ENCODE peak calls at places on chromosome 19, in seven cellular contexts. One of them, this sample, is unnamed.
A peak's percentile ranks its signal among the peaks of the same experiment; 100 is the strongest.

GRCh38 chr19:12052057-12052570 is 647 bp downstream of the ZNF878 start:
- DNase-seq in tibial artery: no peak
- DNase-seq in HCT116: no peak
- DNase-seq in AG09309: no peak
- DNase-seq in RWPE2: no peak
- DNase-seq in fibroblast of lung: no peak
- DNase-seq in fibroblast of mammary gland: peak; percentile 25
- DNase-seq in this sample: no peak

GRCh38 chr19:7908742-7909461 is 5.2 kb downstream of the MAP2K7 start:
- DNase-seq in tibial artery: peak; percentile 61
- DNase-seq in HCT116: no peak
- DNase-seq in AG09309: no peak
- DNase-seq in RWPE2: no peak
- DNase-seq in fibroblast of lung: no peak
- DNase-seq in fibroblast of mammary gland: no peak
- DNase-seq in this sample: no peak

GRCh38 chr19:41542622-41543021 is 33.3 kb upstream of the CEACAM21 start:
- DNase-seq in tibial artery: no peak
- DNase-seq in HCT116: no peak
- DNase-seq in AG09309: no peak
- DNase-seq in RWPE2: no peak
- DNase-seq in fibroblast of lung: no peak
- DNase-seq in fibroblast of mammary gland: no peak
- DNase-seq in this sample: no peak

GRCh38 chr19:2391118-2391725 is 31.2 kb downstream of the TMPRSS9 start:
- DNase-seq in tibial artery: no peak
- DNase-seq in HCT116: peak; percentile 66
- DNase-seq in AG09309: no peak
- DNase-seq in RWPE2: no peak
- DNase-seq in fibroblast of lung: peak; percentile 82
- DNase-seq in fibroblast of mammary gland: peak; percentile 80
- DNase-seq in this sample: peak; percentile 84

GRCh38 chr19:46601318-46602224 is at the start of gene CALM3:
- DNase-seq in tibial artery: no peak
- DNase-seq in HCT116: no peak
- DNase-seq in AG09309: no peak
- DNase-seq in RWPE2: no peak
- DNase-seq in fibroblast of lung: no peak
- DNase-seq in fibroblast of mammary gland: no peak
- DNase-seq in this sample: no peak

GRCh38 chr19:18298601-18299000 is 17.2 kb upstream of the JUND start:
- DNase-seq in tibial artery: no peak
- DNase-seq in HCT116: no peak
- DNase-seq in AG09309: no peak
- DNase-seq in RWPE2: no peak
- DNase-seq in fibroblast of lung: no peak
- DNase-seq in fibroblast of mammary gland: no peak
- DNase-seq in this sample: no peak

GRCh38 chr19:2503521-2504109 is 27.7 kb downstream of the GADD45B start:
- DNase-seq in tibial artery: no peak
- DNase-seq in HCT116: peak; percentile 88
- DNase-seq in AG09309: no peak
- DNase-seq in RWPE2: peak; percentile 71
- DNase-seq in fibroblast of lung: peak; percentile 77
- DNase-seq in fibroblast of mammary gland: peak; percentile 85
- DNase-seq in this sample: peak; percentile 71

GRCh38 chr19:44303976-44304568 is 753 bp downstream of the ZNF235 start:
- DNase-seq in tibial artery: no peak
- DNase-seq in HCT116: no peak
- DNase-seq in AG09309: no peak
- DNase-seq in RWPE2: no peak
- DNase-seq in fibroblast of lung: no peak
- DNase-seq in fibroblast of mammary gland: peak; percentile 47
- DNase-seq in this sample: no peak

GRCh38 chr19:53079313-53079924 is 23.8 kb downstream of the ZNF160 start:
- DNase-seq in tibial artery: no peak
- DNase-seq in HCT116: no peak
- DNase-seq in AG09309: no peak
- DNase-seq in RWPE2: no peak
- DNase-seq in fibroblast of lung: no peak
- DNase-seq in fibroblast of mammary gland: no peak
- DNase-seq in this sample: no peak

GRCh38 chr19:6752257-6753177 is 13.0 kb downstream of the TRIP10 start:
- DNase-seq in tibial artery: no peak
- DNase-seq in HCT116: no peak
- DNase-seq in AG09309: no peak
- DNase-seq in RWPE2: no peak
- DNase-seq in fibroblast of lung: no peak
- DNase-seq in fibroblast of mammary gland: no peak
- DNase-seq in this sample: no peak

GRCh38 chr19:23505738-23506137 is 110.5 kb upstream of the ZNF91 start:
- DNase-seq in tibial artery: no peak
- DNase-seq in HCT116: no peak
- DNase-seq in AG09309: no peak
- DNase-seq in RWPE2: no peak
- DNase-seq in fibroblast of lung: no peak
- DNase-seq in fibroblast of mammary gland: no peak
- DNase-seq in this sample: no peak

GRCh38 chr19:58582985-58583384 is 9.8 kb upstream of the MZF1 start:
- DNase-seq in tibial artery: no peak
- DNase-seq in HCT116: no peak
- DNase-seq in AG09309: no peak
- DNase-seq in RWPE2: no peak
- DNase-seq in fibroblast of lung: no peak
- DNase-seq in fibroblast of mammary gland: no peak
- DNase-seq in this sample: no peak

GRCh38 chr19:17530586-17530985 is 19.1 kb downstream of the PGLS start:
- DNase-seq in tibial artery: no peak
- DNase-seq in HCT116: no peak
- DNase-seq in AG09309: no peak
- DNase-seq in RWPE2: no peak
- DNase-seq in fibroblast of lung: no peak
- DNase-seq in fibroblast of mammary gland: no peak
- DNase-seq in this sample: peak; percentile 16

GRCh38 chr19:37227996-37228395 is 10.0 kb downstream of the ZNF383 start:
- DNase-seq in tibial artery: no peak
- DNase-seq in HCT116: no peak
- DNase-seq in AG09309: no peak
- DNase-seq in RWPE2: no peak
- DNase-seq in fibroblast of lung: no peak
- DNase-seq in fibroblast of mammary gland: peak; percentile 13
- DNase-seq in this sample: peak; percentile 22

GRCh38 chr19:1232652-1233360 is 5.0 kb downstream of the CBARP start:
- DNase-seq in tibial artery: no peak
- DNase-seq in HCT116: no peak
- DNase-seq in AG09309: no peak
- DNase-seq in RWPE2: no peak
- DNase-seq in fibroblast of lung: peak; percentile 83
- DNase-seq in fibroblast of mammary gland: peak; percentile 77
- DNase-seq in this sample: peak; percentile 75

GRCh38 chr19:23558541-23558940 is 128.5 kb downstream of the ZNF675 start:
- DNase-seq in tibial artery: no peak
- DNase-seq in HCT116: no peak
- DNase-seq in AG09309: no peak
- DNase-seq in RWPE2: no peak
- DNase-seq in fibroblast of lung: no peak
- DNase-seq in fibroblast of mammary gland: no peak
- DNase-seq in this sample: no peak

GRCh38 chr19:31317542-31317941 is 31.7 kb downstream of the TSHZ3 start:
- DNase-seq in tibial artery: no peak
- DNase-seq in HCT116: no peak
- DNase-seq in AG09309: no peak
- DNase-seq in RWPE2: no peak
- DNase-seq in fibroblast of lung: no peak
- DNase-seq in fibroblast of mammary gland: peak; percentile 28
- DNase-seq in this sample: no peak

GRCh38 chr19:47681936-47682335 is 31.3 kb upstream of the EHD2 start:
- DNase-seq in tibial artery: no peak
- DNase-seq in HCT116: no peak
- DNase-seq in AG09309: no peak
- DNase-seq in RWPE2: no peak
- DNase-seq in fibroblast of lung: no peak
- DNase-seq in fibroblast of mammary gland: no peak
- DNase-seq in this sample: no peak
- H3K4me3 ChIP-seq in tibial artery: no peak overlapping the region
- H3K4me3 ChIP-seq in HCT116: no peak overlapping the region
- H3K4me3 ChIP-seq in AG09309: no peak overlapping the region
- H3K4me3 ChIP-seq in RWPE2: no peak overlapping the region
- H3K4me3 ChIP-seq in fibroblast of lung: no peak overlapping the region
- H3K4me3 ChIP-seq in fibroblast of mammary gland: no peak overlapping the region
- H3K4me3 ChIP-seq in this sample: no peak overlapping the region

GRCh38 chr19:4375620-4376228 is 24.6 kb downstream of the SH3GL1 start:
- DNase-seq in tibial artery: peak; percentile 89
- DNase-seq in HCT116: no peak
- DNase-seq in AG09309: peak; percentile 49
- DNase-seq in RWPE2: no peak
- DNase-seq in fibroblast of lung: peak; percentile 85
- DNase-seq in fibroblast of mammary gland: peak; percentile 84
- DNase-seq in this sample: peak; percentile 67
- TF ChIP-seq CTCF in tibial artery: peak; percentile 26
- TF ChIP-seq CTCF in HCT116: no peak
- TF ChIP-seq CTCF in AG09309: peak; percentile 62
- TF ChIP-seq CTCF in RWPE2: peak; percentile 14
- TF ChIP-seq CTCF in fibroblast of lung: peak; percentile 63
- TF ChIP-seq CTCF in fibroblast of mammary gland: peak; percentile 55
- TF ChIP-seq CTCF in this sample: peak; percentile 60

GRCh38 chr19:38682872-38683392 is 35.5 kb downstream of the ACTN4 start:
- DNase-seq in tibial artery: no peak
- DNase-seq in HCT116: no peak
- DNase-seq in AG09309: no peak
- DNase-seq in RWPE2: no peak
- DNase-seq in fibroblast of lung: no peak
- DNase-seq in fibroblast of mammary gland: no peak
- DNase-seq in this sample: no peak

GRCh38 chr19:38684078-38684861 is 36.8 kb downstream of the ACTN4 start:
- DNase-seq in tibial artery: peak; percentile 94
- DNase-seq in HCT116: peak; percentile 93
- DNase-seq in AG09309: peak; percentile 69
- DNase-seq in RWPE2: peak; percentile 98
- DNase-seq in fibroblast of lung: peak; percentile 95
- DNase-seq in fibroblast of mammary gland: peak; percentile 94
- DNase-seq in this sample: peak; percentile 90

GRCh38 chr19:38682195-38682867 is 34.9 kb downstream of the ACTN4 start:
- DNase-seq in tibial artery: no peak
- DNase-seq in HCT116: no peak
- DNase-seq in AG09309: no peak
- DNase-seq in RWPE2: no peak
- DNase-seq in fibroblast of lung: no peak
- DNase-seq in fibroblast of mammary gland: no peak
- DNase-seq in this sample: no peak

GRCh38 chr19:38684862-38685665 is 37.6 kb downstream of the ACTN4 start:
- DNase-seq in tibial artery: no peak
- DNase-seq in HCT116: no peak
- DNase-seq in AG09309: no peak
- DNase-seq in RWPE2: no peak
- DNase-seq in fibroblast of lung: no peak
- DNase-seq in fibroblast of mammary gland: no peak
- DNase-seq in this sample: no peak

GRCh38 chr19:38683393-38684077 is 36.1 kb downstream of the ACTN4 start:
- DNase-seq in tibial artery: peak; percentile 90
- DNase-seq in HCT116: peak; percentile 99
- DNase-seq in AG09309: no peak
- DNase-seq in RWPE2: peak; percentile 97
- DNase-seq in fibroblast of lung: peak; percentile 77
- DNase-seq in fibroblast of mammary gland: peak; percentile 90
- DNase-seq in this sample: peak; percentile 95
- H3K4me3 ChIP-seq in tibial artery: no peak overlapping the region
- H3K4me3 ChIP-seq in HCT116: peak overlapping the region; percentile 53
- H3K4me3 ChIP-seq in AG09309: no peak overlapping the region
- H3K4me3 ChIP-seq in RWPE2: no peak overlapping the region
- H3K4me3 ChIP-seq in fibroblast of lung: no peak overlapping the region
- H3K4me3 ChIP-seq in fibroblast of mammary gland: peak overlapping the region; percentile 3
- H3K4me3 ChIP-seq in this sample: no peak overlapping the region

GRCh38 chr19:49812997-49813861 is at the start of gene FUZ:
- DNase-seq in tibial artery: peak; percentile 98
- DNase-seq in HCT116: peak; percentile 98
- DNase-seq in AG09309: peak; percentile 94
- DNase-seq in RWPE2: peak; percentile 95
- DNase-seq in fibroblast of lung: peak; percentile 99
- DNase-seq in fibroblast of mammary gland: peak; percentile 99
- DNase-seq in this sample: peak; percentile 99
- TF ChIP-seq CTCF in tibial artery: peak; percentile 13
- TF ChIP-seq CTCF in HCT116: no peak
- TF ChIP-seq CTCF in AG09309: peak; percentile 35
- TF ChIP-seq CTCF in RWPE2: no peak
- TF ChIP-seq CTCF in fibroblast of lung: peak; percentile 32
- TF ChIP-seq CTCF in fibroblast of mammary gland: peak; percentile 24
- TF ChIP-seq CTCF in this sample: peak; percentile 60

GRCh38 chr19:29528350-29528945 is 2.7 kb downstream of the VSTM2B start:
- DNase-seq in tibial artery: no peak
- DNase-seq in HCT116: peak; percentile 31
- DNase-seq in AG09309: no peak
- DNase-seq in RWPE2: no peak
- DNase-seq in fibroblast of lung: peak; percentile 65
- DNase-seq in fibroblast of mammary gland: peak; percentile 58
- DNase-seq in this sample: peak; percentile 75

GRCh38 chr19:29527500-29528328 is 1.9 kb downstream of the VSTM2B start:
- DNase-seq in tibial artery: no peak
- DNase-seq in HCT116: no peak
- DNase-seq in AG09309: no peak
- DNase-seq in RWPE2: no peak
- DNase-seq in fibroblast of lung: no peak
- DNase-seq in fibroblast of mammary gland: no peak
- DNase-seq in this sample: no peak

GRCh38 chr19:29530549-29531457 is 5.0 kb downstream of the VSTM2B start:
- DNase-seq in tibial artery: peak; percentile 44
- DNase-seq in HCT116: no peak
- DNase-seq in AG09309: no peak
- DNase-seq in RWPE2: no peak
- DNase-seq in fibroblast of lung: no peak
- DNase-seq in fibroblast of mammary gland: no peak
- DNase-seq in this sample: no peak

GRCh38 chr19:29529646-29530548 is 4.1 kb downstream of the VSTM2B start:
- DNase-seq in tibial artery: no peak
- DNase-seq in HCT116: no peak
- DNase-seq in AG09309: no peak
- DNase-seq in RWPE2: no peak
- DNase-seq in fibroblast of lung: no peak
- DNase-seq in fibroblast of mammary gland: no peak
- DNase-seq in this sample: no peak

GRCh38 chr19:29528946-29529645 is 3.3 kb downstream of the VSTM2B start:
- DNase-seq in tibial artery: no peak
- DNase-seq in HCT116: no peak
- DNase-seq in AG09309: no peak
- DNase-seq in RWPE2: no peak
- DNase-seq in fibroblast of lung: no peak
- DNase-seq in fibroblast of mammary gland: no peak
- DNase-seq in this sample: no peak
- H3K4me3 ChIP-seq in tibial artery: no peak overlapping the region
- H3K4me3 ChIP-seq in HCT116: no peak overlapping the region
- H3K4me3 ChIP-seq in AG09309: no peak overlapping the region
- H3K4me3 ChIP-seq in RWPE2: no peak overlapping the region
- H3K4me3 ChIP-seq in fibroblast of lung: no peak overlapping the region
- H3K4me3 ChIP-seq in fibroblast of mammary gland: no peak overlapping the region
- H3K4me3 ChIP-seq in this sample: no peak overlapping the region